ENCODE peak calls at places on chromosome 2, in seven cellular contexts. H is NCI-H1436; G is neural progenitor cell; D is BJ; U is activated CD4-positive, alpha-beta T cell treated with anti-CD3 and anti-CD28 coated beads, Interleukin-2, amount 50 U/mL, for 1 hour; W is globus pallidus; V is KBM-7. C is an unnamed sample.

GRCh38 chr2:107094450-107094986 is 208.6 kb upstream of the ST6GAL2 start:
- DNase-seq in D (no peak), G (no peak), V (no peak), U (no peak), H (no peak), W (no peak), C (no peak)

GRCh38 chr2:241843321-241844065 is 15.2 kb downstream of the PDCD1 start:
- DNase-seq in U (no peak), H (no peak), W (no peak), V (no peak), D (no peak), G (no peak), C (no peak)

GRCh38 chr2:5195636-5196035 is 496.5 kb upstream of the SOX11 start:
- DNase-seq in G (no peak), D (no peak), U (no peak), H (no peak), V (no peak), W (no peak), C (no peak)

GRCh38 chr2:59936031-59936430 is 617.4 kb downstream of the BCL11A start:
- DNase-seq in G (no peak), U (no peak), W (peak), H (no peak), D (no peak), V (no peak), C (no peak)

GRCh38 chr2:216696751-216697560 is 1.6 kb upstream of the IGFBP5 start:
- DNase-seq in G (peak), U (no peak), D (no peak), W (no peak), V (peak), H (peak), C (peak)

GRCh38 chr2:120472891-120473309 is 127.0 kb downstream of the INHBB start:
- DNase-seq in V (no peak), H (no peak), W (no peak), D (no peak), G (no peak), U (no peak), C (no peak)

GRCh38 chr2:229129738-229130371 is 141.2 kb downstream of the PID1 start:
- DNase-seq in H (no peak), D (no peak), G (no peak), W (no peak), U (no peak), V (no peak), C (no peak)

GRCh38 chr2:237299897-237300296 is 114.1 kb downstream of the COL6A3 start:
- DNase-seq in D (peak), G (no peak), V (no peak), U (no peak), W (no peak), H (no peak), C (no peak)

GRCh38 chr2:188032786-188033185 is 258.9 kb upstream of the GULP1 start:
- DNase-seq in V (no peak), U (no peak), W (no peak), D (no peak), H (no peak), G (no peak), C (no peak)

GRCh38 chr2:170324640-170325046 is 146.7 kb downstream of the MYO3B start:
- DNase-seq in H (peak), W (peak), U (no peak), D (no peak), G (peak), V (peak), C (peak)

GRCh38 chr2:218418717-218419458 is at the start of gene VIL1:
- DNase-seq in D (no peak), H (peak), U (no peak), W (no peak), V (no peak), G (no peak), C (peak)

GRCh38 chr2:28901202-28901601 is 6.7 kb downstream of the WDR43 start:
- DNase-seq in W (no peak), G (peak), U (no peak), V (no peak), H (no peak), D (no peak), C (no peak)

GRCh38 chr2:69222984-69223658 is 163.9 kb downstream of the GFPT1 start:
- DNase-seq in G (no peak), U (no peak), V (no peak), D (no peak), H (peak), W (no peak), C (no peak)

GRCh38 chr2:236402016-236402784 is 138.0 kb upstream of the ASB18 start:
- DNase-seq in V (no peak), H (peak), D (no peak), G (no peak), W (no peak), U (no peak), C (peak)

GRCh38 chr2:636151-636621 is 41.0 kb downstream of the TMEM18 start:
- DNase-seq in H (no peak), D (no peak), W (no peak), G (no peak), V (no peak), U (no peak), C (no peak)

GRCh38 chr2:98502556-98503335 is 58.1 kb downstream of the INPP4A start:
- DNase-seq in W (no peak), H (no peak), U (no peak), G (no peak), D (peak), V (no peak), C (no peak)

GRCh38 chr2:99609851-99610381 is 120.1 kb upstream of the REV1 start:
- DNase-seq in V (no peak), G (no peak), D (no peak), H (no peak), W (no peak), U (no peak), C (no peak)

GRCh38 chr2:200814917-200815316 is 3.2 kb downstream of the BZW1 start:
- DNase-seq in G (no peak), D (no peak), U (no peak), V (no peak), H (no peak), W (no peak), C (no peak)

C was measured in Karpas-422.